ENCODE peak calls at places on chromosomes 3 and 15, in five cellular contexts. T is MG63, F is thyroid gland, B is tibial nerve, M is H9. C is an unnamed sample. For H3K9me3, the result is how much of the 10 kb centered on the place peaks cover.

GRCh38 chr3:13780432-13781173 is 99.3 kb downstream of the WNT7A start:
- DNase-seq in M (no peak), F (no peak), B (no peak), T (no peak), C (no peak)

GRCh38 chr15:45914425-45914824 is 279.6 kb downstream of the SQOR start:
- DNase-seq in M (no peak), B (no peak), T (no peak), F (no peak), C (no peak)

GRCh38 chr15:50979041-50979440 is 70.6 kb downstream of the AP4E1 start:
- DNase-seq in M (no peak), F (no peak), T (no peak), B (no peak), C (no peak)

GRCh38 chr3:127894461-127894860 is 20.6 kb upstream of the KBTBD12 start:
- DNase-seq in F (no peak), M (no peak), T (no peak), B (no peak), C (no peak)

GRCh38 chr3:174826069-174826468 is 33.1 kb upstream of the NAALADL2 start:
- DNase-seq in B (no peak), M (no peak), T (no peak), F (no peak), C (no peak)

GRCh38 chr3:117547956-117548550 is 838.5 kb downstream of the TUSC7 start:
- DNase-seq in F (no peak), M (no peak), B (no peak), T (peak), C (no peak)

GRCh38 chr3:138263104-138263503 is 66.5 kb downstream of the NME9 start:
- DNase-seq in T (no peak), M (no peak), F (no peak), B (no peak), C (no peak)

GRCh38 chr3:115062009-115062408 is 85.1 kb downstream of the ZBTB20 start:
- DNase-seq in B (no peak), T (peak), M (no peak), F (no peak), C (peak)

GRCh38 chr3:27533718-27534578 is 49.8 kb upstream of the SLC4A7 start:
- DNase-seq in T (peak), M (peak), B (peak), F (peak), C (peak)

GRCh38 chr3:38560284-38560683 is 64.1 kb downstream of the EXOG start:
- DNase-seq in B (no peak), M (peak), F (no peak), T (no peak), C (no peak)

GRCh38 chr15:63856711-63857458 is 23.1 kb upstream of the HERC1 start:
- DNase-seq in B (no peak), T (no peak), M (no peak), F (no peak), C (no peak)

GRCh38 chr3:136954246-136954645 is 3.5 kb upstream of the IL20RB start:
- DNase-seq in T (no peak), M (no peak), F (no peak), B (no peak), C (no peak)

GRCh38 chr3:127365383-127365782 is 77.5 kb upstream of the PRR20G start:
- DNase-seq in F (no peak), B (no peak), M (no peak), T (no peak), C (no peak)

GRCh38 chr3:51945926-51946500 is 3.9 kb downstream of the PARP3 start:
- DNase-seq in F (no peak), B (no peak), M (no peak), T (no peak), C (no peak)

GRCh38 chr3:114848087-114848486 is 299.0 kb downstream of the ZBTB20 start:
- DNase-seq in F (no peak), B (no peak), T (no peak), M (no peak), C (peak)

GRCh38 chr15:81372571-81372970 is 1.4 kb downstream of the TMC3 start:
- DNase-seq in M (no peak), F (no peak), T (no peak), B (no peak), C (no peak)

GRCh38 chr15:26295331-26295730 is 432.2 kb upstream of the ATP10A start:
- DNase-seq in T (no peak), F (no peak), M (no peak), B (no peak), C (no peak)
- H3K9me3 ChIP-seq in T (under half), F (under half), M (under half), B (under half), C (under half)

DNA sequence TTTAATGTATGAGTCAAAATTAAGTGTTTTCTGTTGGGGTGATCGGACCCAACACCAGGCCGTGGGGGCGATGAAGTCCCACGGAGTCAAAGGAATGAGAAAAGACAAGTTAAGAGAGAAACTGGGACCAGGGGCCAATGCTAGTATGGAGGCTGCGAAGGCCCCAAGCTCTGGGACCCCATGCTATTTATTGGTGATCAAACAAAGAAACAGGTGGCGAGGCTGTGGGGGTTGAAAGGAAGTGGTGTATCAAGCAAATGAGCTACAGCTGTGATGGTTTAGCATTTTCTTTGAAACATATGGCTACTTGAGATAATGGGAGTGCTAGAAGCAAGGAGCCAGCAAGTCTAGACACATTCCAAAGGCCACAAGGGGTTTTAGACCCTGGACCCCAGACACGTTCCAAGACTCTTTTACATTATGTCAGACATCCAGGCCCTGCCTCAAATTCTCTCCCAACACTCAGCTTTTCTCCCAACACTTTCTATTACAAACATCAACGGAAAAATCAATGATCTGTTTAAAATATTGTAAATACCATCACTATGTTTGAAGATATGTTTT is 56.0 kb upstream of the SNRPN start:
- DNase-seq in F (no peak), M (peak), B (no peak), T (no peak), C (no peak)
- H3K9me3 ChIP-seq in F (under half), M (under half), B (under half), T (under half), C (under half)

DNA sequence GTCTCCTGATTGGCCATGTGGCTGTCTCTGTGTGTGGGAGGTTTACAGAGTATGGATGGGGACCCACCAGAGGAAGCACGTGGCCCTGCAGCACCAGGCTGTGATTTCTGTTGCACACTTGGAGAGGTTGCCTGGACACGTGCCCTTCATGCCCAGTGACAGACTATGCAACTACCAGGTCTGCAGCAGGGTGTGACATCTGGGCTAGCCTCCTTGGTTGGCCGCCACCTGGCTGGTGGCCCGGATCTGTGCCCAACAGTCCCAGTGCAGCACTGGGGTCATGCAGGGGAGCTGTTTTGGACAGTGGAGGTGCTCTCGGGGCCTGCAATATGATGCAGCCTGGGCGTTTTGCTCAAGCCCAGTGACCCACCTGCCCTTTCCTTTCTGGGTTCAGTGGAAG is 212.5 kb downstream of the UBE3A start:
- DNase-seq in M (no peak), T (no peak), F (peak), B (no peak), C (no peak)
- H3K9me3 ChIP-seq in M (half or more), T (under half), F (under half), B (under half), C (under half)

DNA sequence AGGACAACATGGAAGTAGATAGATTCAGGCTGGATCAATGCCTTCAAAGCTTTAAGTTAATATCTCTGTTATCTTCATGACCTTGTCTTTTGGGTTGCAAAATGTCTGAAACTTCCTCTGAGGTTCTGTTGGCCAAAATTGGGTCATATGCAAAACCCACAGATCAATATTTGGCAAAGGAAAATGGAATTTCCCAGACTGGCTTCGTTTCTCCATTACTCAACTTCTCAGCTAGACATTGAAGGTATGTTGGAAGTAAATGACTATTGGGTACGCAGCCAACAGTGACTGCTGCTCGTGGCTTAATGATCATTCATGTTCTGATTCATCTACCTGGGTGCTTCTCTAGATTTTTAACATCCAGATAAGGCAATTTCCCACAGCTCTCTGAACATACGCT is 675.4 kb upstream of the SGO1 start:
- DNase-seq in M (no peak), T (no peak), B (no peak), F (no peak), C (no peak)
- H3K9me3 ChIP-seq in M (under half), T (under half), B (under half), F (under half), C (under half)